ENCODE peak calls at places on chromosomes 2 and 18, in six cellular contexts. V, A, M, Q, L and X are unnamed samples.

GRCh38 chr2:70664525-70664924 is 103.5 kb downstream of the ADD2 start:
- DNase-seq in L (no peak), V (no peak), Q (no peak), M (no peak), A (no peak), X (no peak)

GRCh38 chr2:229118947-229119346 is 152.1 kb downstream of the PID1 start:
- DNase-seq in Q (no peak), A (no peak), L (no peak), V (no peak), M (no peak), X (no peak)

GRCh38 chr18:28984731-28985130 is 807.8 kb upstream of the CDH2 start:
- DNase-seq in Q (no peak), A (no peak), L (no peak), V (no peak), M (no peak), X (no peak)

GRCh38 chr2:15494877-15495276 is 66.3 kb downstream of the NBAS start:
- DNase-seq in L (no peak), M (no peak), A (no peak), Q (no peak), V (no peak), X (no peak)

GRCh38 chr2:187453078-187453641 is 5.1 kb upstream of the CALCRL start:
- DNase-seq in Q (no peak), A (no peak), M (no peak), L (no peak), V (no peak), X (no peak)

GRCh38 chr2:49753344-49753930 is 599.1 kb upstream of the FSHR start:
- DNase-seq in L (no peak), M (no peak), A (no peak), Q (no peak), V (no peak), X (no peak)

GRCh38 chr2:121017411-121017810 is 267.6 kb downstream of the TFCP2L1 start:
- DNase-seq in L (no peak), M (no peak), A (no peak), V (no peak), Q (no peak), X (no peak)

GRCh38 chr2:201260302-201260800 is at the start of gene CASP8:
- DNase-seq in L (no peak), A (no peak), Q (peak), M (peak), V (no peak), X (no peak)

GRCh38 chr18:59505311-59505710 is 146.2 kb upstream of the LMAN1 start:
- DNase-seq in M (peak), L (no peak), A (no peak), Q (no peak), V (no peak), X (no peak)

GRCh38 chr2:231029563-231029962 is 7.8 kb upstream of the C2orf72 start:
- DNase-seq in M (no peak), A (no peak), V (no peak), Q (no peak), L (no peak), X (no peak)

GRCh38 chr18:59272971-59273935 is at the start of gene RAX:
- DNase-seq in Q (no peak), M (no peak), A (no peak), L (no peak), V (no peak), X (no peak)

GRCh38 chr2:144183744-144184143 is 336.2 kb downstream of the ZEB2 start:
- DNase-seq in A (peak), Q (no peak), M (no peak), L (no peak), V (no peak), X (no peak)

DNA sequence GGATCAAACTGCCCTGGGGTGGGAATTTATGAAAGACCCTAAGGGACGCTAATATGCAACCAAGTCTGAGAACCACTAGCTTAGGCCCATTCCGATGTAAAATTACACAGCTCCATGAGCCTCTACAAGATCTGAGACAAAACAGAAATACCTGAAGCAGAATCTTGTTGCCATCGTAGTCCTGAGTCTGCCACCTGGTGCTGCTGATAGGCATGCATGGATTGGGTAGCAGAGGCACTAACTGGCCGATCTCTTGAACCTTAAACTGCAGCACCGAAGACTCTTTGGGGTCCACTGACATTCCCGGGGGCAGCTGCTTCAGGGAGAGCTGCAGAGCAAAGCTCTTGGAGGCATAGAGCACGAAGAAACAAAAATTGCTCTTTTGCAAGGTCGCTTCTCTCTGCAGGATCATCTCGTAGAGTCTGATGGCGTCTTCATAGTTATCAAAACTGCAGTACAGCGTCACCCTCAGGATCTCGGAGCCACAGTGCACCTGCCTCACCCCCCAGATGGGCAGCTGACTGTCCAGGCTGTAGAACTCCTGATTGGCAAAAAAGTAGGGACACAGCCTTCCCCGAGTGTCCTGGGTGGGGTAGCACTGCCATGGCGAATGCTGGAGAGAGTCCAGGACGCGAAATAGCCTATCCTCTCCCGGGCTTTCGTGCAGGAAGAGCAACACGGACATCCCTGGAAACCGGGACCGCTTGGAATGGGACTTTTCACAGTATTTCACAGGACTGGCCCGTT is 848 bp downstream of the FAM124B start:
- DNase-seq in V (no peak), A (no peak), Q (no peak), L (no peak), M (no peak), X (no peak)
- H3K27ac ChIP-seq in V (no peak), A (peak), Q (peak), L (peak), M (no peak), X (peak)

GRCh38 chr2:67646714-67647333 is 249.7 kb downstream of the ETAA1 start:
- DNase-seq in L (no peak), M (no peak), V (no peak), A (no peak), Q (no peak), X (no peak)
- H3K4me3 ChIP-seq in L (no peak), M (no peak), V (no peak), A (no peak), Q (no peak), X (no peak)

DNA sequence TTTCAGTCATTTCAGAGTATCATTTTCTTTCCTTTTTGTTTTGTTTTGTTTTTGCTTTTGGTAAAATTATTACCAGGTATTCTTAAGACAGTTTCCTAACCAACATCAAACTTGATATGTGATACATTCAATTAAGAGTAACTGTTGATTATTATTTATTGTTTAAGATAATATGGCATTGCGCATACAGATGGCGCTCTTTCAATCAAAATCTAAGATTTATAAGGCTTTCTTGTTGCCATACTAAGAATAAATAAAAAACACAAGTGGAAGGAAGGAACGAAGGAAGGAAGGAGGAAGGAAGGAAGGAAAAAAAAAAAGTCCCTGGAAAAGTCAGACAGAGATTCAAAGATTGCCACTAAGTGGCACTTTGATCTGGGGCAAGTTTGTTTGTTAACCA is 1308.7 kb upstream of the FAM98A start:
- DNase-seq in V (no peak), L (no peak), M (no peak), Q (no peak), A (no peak), X (no peak)
- TF ChIP-seq CTCF in V (no peak), L (no peak), M (no peak), Q (no peak), A (no peak), X (no peak)

GRCh38 chr2:235462415-235462790 is 31.4 kb upstream of the AGAP1 start:
- DNase-seq in V (no peak), Q (no peak), A (no peak), M (no peak), L (no peak), X (no peak)

GRCh38 chr2:235463893-235464292 is 29.9 kb upstream of the AGAP1 start:
- DNase-seq in A (no peak), Q (peak), L (no peak), V (no peak), M (no peak), X (peak)

GRCh38 chr2:235460548-235461047 is 33.2 kb upstream of the AGAP1 start:
- DNase-seq in V (no peak), L (no peak), A (no peak), Q (no peak), M (no peak), X (no peak)

GRCh38 chr2:235461763-235462414 is 32.0 kb upstream of the AGAP1 start:
- DNase-seq in M (no peak), Q (no peak), L (no peak), A (no peak), V (no peak), X (no peak)

DNA sequence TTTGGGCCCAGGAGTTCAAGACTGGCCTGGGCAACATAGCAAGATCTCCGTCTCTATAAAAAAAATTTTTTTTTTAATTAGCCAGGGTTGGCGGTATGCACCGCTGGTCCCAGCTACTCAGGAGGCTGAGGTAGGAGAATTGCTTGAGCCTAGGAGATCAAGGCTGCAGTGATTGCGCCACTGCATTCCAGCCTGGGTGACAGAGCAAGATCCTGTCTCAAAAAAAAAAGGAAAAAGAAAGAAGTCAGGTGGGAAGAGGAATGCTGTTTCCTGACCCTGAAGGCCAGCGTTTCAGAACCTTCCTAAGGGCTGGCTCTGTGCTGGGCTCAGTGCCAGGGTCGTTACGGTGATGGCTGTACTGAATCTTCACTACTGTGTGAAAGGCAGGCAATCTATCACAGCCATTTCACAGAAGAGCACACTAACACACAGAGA is 35.0 kb upstream of the AGAP1 start:
- DNase-seq in L (no peak), Q (peak), A (peak), M (peak), V (no peak), X (peak)
- H3K27ac ChIP-seq in L (no peak), Q (no peak), A (no peak), M (peak), V (no peak), X (no peak)

GRCh38 chr2:40642261-40642660 is 190.4 kb upstream of the SLC8A1 start:
- DNase-seq in Q (no peak), A (no peak), L (no peak), V (no peak), M (no peak), X (no peak)
- H3K4me3 ChIP-seq in Q (no peak), A (no peak), L (no peak), V (no peak), M (no peak), X (no peak)

GRCh38 chr2:122451040-122451439 is 695.6 kb downstream of the TSN start:
- DNase-seq in A (no peak), Q (no peak), M (no peak), L (no peak), V (no peak), X (no peak)
- TF ChIP-seq CTCF in A (peak), Q (peak), M (peak), L (no peak), V (peak), X (peak)

DNA sequence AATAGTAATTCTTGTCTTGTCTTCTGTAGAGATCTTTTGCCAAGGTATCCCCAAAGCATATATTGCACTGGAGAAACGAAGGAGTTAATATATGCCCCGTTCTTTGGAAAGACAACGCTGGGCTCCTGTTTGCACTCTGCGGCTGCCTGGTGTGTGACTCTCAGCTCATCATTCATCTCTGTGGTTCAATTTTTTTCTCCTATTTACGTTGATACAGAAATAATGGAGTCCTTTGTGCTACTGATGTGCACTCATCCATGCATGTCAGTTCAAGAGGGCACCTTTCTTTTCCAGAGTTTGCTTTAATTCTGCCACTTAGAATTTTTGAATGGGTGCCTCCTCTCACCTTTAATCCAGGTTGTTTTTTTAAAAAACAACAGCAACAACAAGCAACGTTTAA is 655.5 kb downstream of the DCDC2C start:
- DNase-seq in M (no peak), V (no peak), A (no peak), L (no peak), Q (no peak), X (no peak)
- H3K27ac ChIP-seq in M (no peak), V (no peak), A (no peak), L (no peak), Q (no peak), X (no peak)